ENCODE peak calls at places on chromosomes 2 and 18, in eight cellular contexts. One of them, this sample, is unnamed.

GRCh38 chr2:237910576-237911362 is 51.3 kb downstream of the RAMP1 start:
- DNase-seq in 8988T: no peak
- DNase-seq in GM06990: no peak
- DNase-seq in transverse colon: no peak
- DNase-seq in substantia nigra: no peak
- DNase-seq in NCI-H2029: no peak
- DNase-seq in osteocyte: no peak
- DNase-seq in nucleus accumbens: no peak
- DNase-seq in this sample: no peak

GRCh38 chr2:209613941-209614340 is 157.7 kb upstream of the UNC80 start:
- DNase-seq in GM06990: no peak
- DNase-seq in osteocyte: no peak
- DNase-seq in transverse colon: no peak
- DNase-seq in substantia nigra: no peak
- DNase-seq in nucleus accumbens: no peak
- DNase-seq in 8988T: no peak
- DNase-seq in NCI-H2029: no peak
- DNase-seq in this sample: no peak

GRCh38 chr2:189337648-189338047 is 103.6 kb upstream of the WDR75 start:
- DNase-seq in 8988T: no peak
- DNase-seq in GM06990: no peak
- DNase-seq in osteocyte: no peak
- DNase-seq in transverse colon: no peak
- DNase-seq in NCI-H2029: no peak
- DNase-seq in substantia nigra: no peak
- DNase-seq in nucleus accumbens: no peak
- DNase-seq in this sample: peak; percentile 58

GRCh38 chr2:119549236-119549635 is 5.0 kb downstream of the CFAP221 start:
- DNase-seq in 8988T: no peak
- DNase-seq in substantia nigra: no peak
- DNase-seq in osteocyte: no peak
- DNase-seq in NCI-H2029: no peak
- DNase-seq in nucleus accumbens: no peak
- DNase-seq in transverse colon: no peak
- DNase-seq in GM06990: no peak
- DNase-seq in this sample: no peak

GRCh38 chr2:28393115-28393836 is 618 bp downstream of the FOSL2 start:
- DNase-seq in osteocyte: no peak
- DNase-seq in GM06990: peak; percentile 58
- DNase-seq in substantia nigra: peak; percentile 38
- DNase-seq in transverse colon: peak; percentile 60
- DNase-seq in nucleus accumbens: peak; percentile 24
- DNase-seq in 8988T: peak; percentile 55
- DNase-seq in NCI-H2029: peak; percentile 41
- DNase-seq in this sample: peak; percentile 63

GRCh38 chr2:10405441-10405840 is 42.7 kb downstream of the ODC1 start:
- DNase-seq in transverse colon: peak; percentile 49
- DNase-seq in GM06990: no peak
- DNase-seq in osteocyte: peak; percentile 94
- DNase-seq in substantia nigra: peak; percentile 31
- DNase-seq in NCI-H2029: no peak
- DNase-seq in 8988T: peak; percentile 98
- DNase-seq in nucleus accumbens: peak; percentile 48
- DNase-seq in this sample: peak; percentile 96

GRCh38 chr2:78476619-78477229 is 548.8 kb upstream of the REG3G start:
- DNase-seq in GM06990: no peak
- DNase-seq in osteocyte: no peak
- DNase-seq in substantia nigra: no peak
- DNase-seq in nucleus accumbens: no peak
- DNase-seq in NCI-H2029: no peak
- DNase-seq in 8988T: no peak
- DNase-seq in transverse colon: no peak
- DNase-seq in this sample: no peak

GRCh38 chr2:20065885-20066602 is 14.6 kb upstream of the LAPTM4A start:
- DNase-seq in NCI-H2029: peak; percentile 77
- DNase-seq in substantia nigra: peak; percentile 12
- DNase-seq in 8988T: peak; percentile 41
- DNase-seq in transverse colon: peak; percentile 72
- DNase-seq in osteocyte: peak; percentile 90
- DNase-seq in nucleus accumbens: peak; percentile 47
- DNase-seq in GM06990: no peak
- DNase-seq in this sample: peak; percentile 86

GRCh38 chr2:134253804-134254203 is at the start of gene MGAT5:
- DNase-seq in 8988T: no peak
- DNase-seq in GM06990: no peak
- DNase-seq in nucleus accumbens: no peak
- DNase-seq in transverse colon: peak; percentile 64
- DNase-seq in osteocyte: no peak
- DNase-seq in NCI-H2029: peak; percentile 91
- DNase-seq in substantia nigra: no peak
- DNase-seq in this sample: no peak

GRCh38 chr2:150449856-150450255 is 37.6 kb downstream of the RND3 start:
- DNase-seq in NCI-H2029: no peak
- DNase-seq in osteocyte: no peak
- DNase-seq in substantia nigra: no peak
- DNase-seq in GM06990: no peak
- DNase-seq in nucleus accumbens: no peak
- DNase-seq in 8988T: no peak
- DNase-seq in transverse colon: no peak
- DNase-seq in this sample: no peak

GRCh38 chr2:219496781-219497494 is 1.8 kb upstream of the GMPPA start:
- DNase-seq in substantia nigra: no peak
- DNase-seq in GM06990: no peak
- DNase-seq in NCI-H2029: no peak
- DNase-seq in 8988T: no peak
- DNase-seq in nucleus accumbens: no peak
- DNase-seq in osteocyte: no peak
- DNase-seq in transverse colon: peak; percentile 38
- DNase-seq in this sample: no peak

GRCh38 chr18:36338420-36338933 is 41.0 kb downstream of the FHOD3 start:
- DNase-seq in osteocyte: no peak
- DNase-seq in 8988T: no peak
- DNase-seq in NCI-H2029: no peak
- DNase-seq in GM06990: no peak
- DNase-seq in substantia nigra: no peak
- DNase-seq in nucleus accumbens: no peak
- DNase-seq in transverse colon: no peak
- DNase-seq in this sample: no peak

GRCh38 chr2:97718051-97718882 is 4.9 kb downstream of the ZAP70 start:
- DNase-seq in NCI-H2029: no peak
- DNase-seq in GM06990: no peak
- DNase-seq in nucleus accumbens: no peak
- DNase-seq in 8988T: no peak
- DNase-seq in transverse colon: peak; percentile 58
- DNase-seq in osteocyte: no peak
- DNase-seq in substantia nigra: no peak
- DNase-seq in this sample: no peak

GRCh38 chr2:71181316-71181715 is 45.6 kb downstream of the PAIP2B start:
- DNase-seq in NCI-H2029: no peak
- DNase-seq in nucleus accumbens: no peak
- DNase-seq in osteocyte: no peak
- DNase-seq in substantia nigra: no peak
- DNase-seq in transverse colon: no peak
- DNase-seq in 8988T: no peak
- DNase-seq in GM06990: no peak
- DNase-seq in this sample: peak; percentile 21

GRCh38 chr2:219285894-219286425 is 6.8 kb downstream of the DNAJB2 start:
- DNase-seq in NCI-H2029: no peak
- DNase-seq in GM06990: no peak
- DNase-seq in nucleus accumbens: peak; percentile 69
- DNase-seq in transverse colon: no peak
- DNase-seq in 8988T: peak; percentile 70
- DNase-seq in substantia nigra: peak; percentile 65
- DNase-seq in osteocyte: no peak
- DNase-seq in this sample: no peak

GRCh38 chr18:75276813-75277628 is 66.4 kb downstream of the TSHZ1 start:
- DNase-seq in GM06990: no peak
- DNase-seq in NCI-H2029: no peak
- DNase-seq in 8988T: no peak
- DNase-seq in nucleus accumbens: no peak
- DNase-seq in osteocyte: no peak
- DNase-seq in transverse colon: no peak
- DNase-seq in substantia nigra: no peak
- DNase-seq in this sample: no peak

GRCh38 chr2:78646533-78646932 is 379.0 kb upstream of the REG3G start:
- DNase-seq in NCI-H2029: no peak
- DNase-seq in GM06990: no peak
- DNase-seq in nucleus accumbens: no peak
- DNase-seq in transverse colon: no peak
- DNase-seq in substantia nigra: no peak
- DNase-seq in osteocyte: no peak
- DNase-seq in 8988T: no peak
- DNase-seq in this sample: no peak

GRCh38 chr2:164430166-164430783 is 191.0 kb downstream of the GRB14 start:
- DNase-seq in transverse colon: no peak
- DNase-seq in NCI-H2029: peak; percentile 2
- DNase-seq in GM06990: no peak
- DNase-seq in 8988T: no peak
- DNase-seq in osteocyte: no peak
- DNase-seq in nucleus accumbens: peak; percentile 28
- DNase-seq in substantia nigra: peak; percentile 3
- DNase-seq in this sample: peak; percentile 41

GRCh38 chr2:19488009-19488691 is 129.7 kb upstream of the OSR1 start:
- DNase-seq in NCI-H2029: no peak
- DNase-seq in osteocyte: no peak
- DNase-seq in nucleus accumbens: no peak
- DNase-seq in 8988T: no peak
- DNase-seq in transverse colon: no peak
- DNase-seq in GM06990: peak; percentile 25
- DNase-seq in substantia nigra: no peak
- DNase-seq in this sample: peak; percentile 43